ENCODE peak calls at places on chromosomes 16 and 17, in five cellular contexts. P, L, A, S and E are unnamed samples.

GRCh38 chr16:1030381-1030901 is 42.1 kb upstream of the SSTR5 start:
- DNase-seq in S (no peak), A (no peak), L (no peak), P (no peak), E (no peak)

GRCh38 chr16:76639685-76640289 is 362.6 kb downstream of the CNTNAP4 start:
- DNase-seq in L (peak; percentile 47), P (peak; percentile 35), A (no peak), S (no peak), E (no peak)

GRCh38 chr16:26005336-26005735 is 313.6 kb downstream of the HS3ST4 start:
- DNase-seq in P (no peak), A (no peak), L (no peak), S (no peak), E (no peak)

GRCh38 chr17:48441862-48442261 is 11.8 kb upstream of the SKAP1 start:
- DNase-seq in S (no peak), A (no peak), L (no peak), P (no peak), E (no peak)

GRCh38 chr17:74566132-74566753 is 1.1 kb downstream of the CD300H start:
- DNase-seq in L (peak; percentile 18), P (peak; percentile 66), S (peak; percentile 39), A (peak; percentile 47), E (peak; percentile 28)

GRCh38 chr17:29559640-29560039 is 7.2 kb downstream of the ABHD15 start:
- DNase-seq in S (no peak), P (no peak), L (no peak), A (no peak), E (no peak)

GRCh38 chr16:23114131-23114904 is 34.9 kb downstream of the USP31 start:
- DNase-seq in L (no peak), P (no peak), S (no peak), A (no peak), E (no peak)

GRCh38 chr17:19756551-19756950 is 8.5 kb upstream of the ALDH3A1 start:
- DNase-seq in A (no peak), L (no peak), P (no peak), S (no peak), E (no peak)

GRCh38 chr16:3846087-3846486 is 34.4 kb downstream of the CREBBP start:
- DNase-seq in S (no peak), A (no peak), P (no peak), L (no peak), E (no peak)

GRCh38 chr16:80594756-80595155 is 54.0 kb downstream of the DYNLRB2 start:
- DNase-seq in L (no peak), S (no peak), A (no peak), P (no peak), E (no peak)

GRCh38 chr17:37830151-37830993 is 85.5 kb upstream of the HNF1B start:
- DNase-seq in A (no peak), P (no peak), L (peak; percentile 97), S (no peak), E (no peak)

GRCh38 chr16:14525021-14525420 is 105.0 kb downstream of the PARN start:
- DNase-seq in A (no peak), S (no peak), L (no peak), P (no peak), E (no peak)

GRCh38 chr17:1480747-1481465 is 11.6 kb downstream of the MYO1C start:
- DNase-seq in S (no peak), L (no peak), P (no peak), A (no peak), E (no peak)

GRCh38 chr16:4052801-4053662 is 63.2 kb downstream of the ADCY9 start:
- DNase-seq in A (no peak), L (no peak), P (no peak), S (peak; percentile 69), E (no peak)

GRCh38 chr17:1487939-1488825 is 4.3 kb downstream of the MYO1C start:
- DNase-seq in L (peak; percentile 70), S (peak; percentile 90), P (peak; percentile 90), A (peak; percentile 94), E (peak; percentile 88)

GRCh38 chr16:82281544-82281943 is 111.5 kb upstream of the MPHOSPH6 start:
- DNase-seq in L (no peak), S (no peak), P (no peak), A (no peak), E (no peak)

GRCh38 chr17:39767147-39767546 is 29.4 kb downstream of the GRB7 start:
- DNase-seq in P (no peak), S (no peak), A (no peak), L (no peak), E (no peak)

GRCh38 chr17:40516581-40517285 is 15.3 kb upstream of the TNS4 start:
- DNase-seq in L (peak; percentile 93), S (peak; percentile 46), P (peak; percentile 85), A (peak; percentile 19), E (no peak)

GRCh38 chr17:59840329-59840907 is 52.3 kb downstream of the TUBD1 start:
- DNase-seq in S (no peak), A (no peak), L (no peak), P (peak; percentile 73), E (no peak)

GRCh38 chr16:8989099-8989878 is 25.6 kb upstream of the USP7 start:
- DNase-seq in S (peak; percentile 79), P (no peak), A (no peak), L (peak; percentile 88), E (no peak)

GRCh38 chr16:47779201-47780016 is 318.3 kb downstream of the PHKB start:
- DNase-seq in S (no peak), P (peak; percentile 11), L (no peak), A (no peak), E (no peak)

GRCh38 chr16:9138731-9139501 is 47.5 kb downstream of the HAPSTR1 start:
- DNase-seq in S (peak; percentile 68), A (peak; percentile 74), L (peak; percentile 73), P (peak; percentile 69), E (peak; percentile 67)

GRCh38 chr17:37570527-37571093 is 38.6 kb downstream of the SYNRG start:
- DNase-seq in P (peak; percentile 81), L (peak; percentile 60), A (no peak), S (peak; percentile 57), E (peak; percentile 48)

GRCh38 chr16:58393138-58393504 is 850 bp downstream of the GINS3 start:
- DNase-seq in P (no peak), A (no peak), S (no peak), L (peak; percentile 15), E (no peak)

GRCh38 chr17:73430848-73431247 is 119.0 kb upstream of the CDC42EP4 start:
- DNase-seq in P (no peak), L (no peak), S (no peak), A (no peak), E (no peak)

GRCh38 chr17:60372790-60373483 is 19.0 kb downstream of the USP32 start:
- DNase-seq in S (no peak), A (no peak), P (peak; percentile 48), L (no peak), E (no peak)

GRCh38 chr17:15123593-15124590 is 141.2 kb downstream of the PMP22 start:
- DNase-seq in L (no peak), A (no peak), P (no peak), S (no peak), E (no peak)

GRCh38 chr17:13835151-13835550 is 233.4 kb upstream of the HS3ST3A1 start:
- DNase-seq in S (no peak), A (no peak), P (no peak), L (no peak), E (no peak)

GRCh38 chr16:1944612-1945199 is 1.7 kb upstream of the MSRB1 start:
- DNase-seq in L (no peak), A (no peak), P (no peak), S (no peak), E (no peak)

GRCh38 chr16:29904947-29905346 is 4.7 kb downstream of the ASPHD1 start:
- DNase-seq in L (no peak), A (no peak), P (no peak), S (no peak), E (no peak)

GRCh38 chr16:366476-366875 is 3.9 kb downstream of the MRPL28 start:
- DNase-seq in S (peak; percentile 6), P (no peak), L (no peak), A (no peak), E (no peak)

GRCh38 chr17:78397681-78398101 is 19.2 kb downstream of the PGS1 start:
- DNase-seq in P (no peak), L (no peak), A (no peak), S (no peak), E (no peak)
- TF ChIP-seq EP300 in P (no peak), L (no peak), A (no peak), S (no peak), E (no peak)

GRCh38 chr16:73011926-73012325 is 36.0 kb downstream of the ZFHX3 start:
- DNase-seq in L (no peak), A (peak; percentile 1), S (no peak), P (no peak), E (no peak)
- TF ChIP-seq POLR2A in L (no peak), A (no peak), S (no peak), P (no peak), E (no peak)

GRCh38 chr16:27235055-27235937 is 32.0 kb downstream of the KDM8 start:
- DNase-seq in L (peak; percentile 60), P (peak; percentile 68), S (peak; percentile 92), A (peak; percentile 86), E (peak; percentile 76)
- TF ChIP-seq EP300 in L (no peak), P (no peak), S (no peak), A (no peak), E (no peak)

DNA sequence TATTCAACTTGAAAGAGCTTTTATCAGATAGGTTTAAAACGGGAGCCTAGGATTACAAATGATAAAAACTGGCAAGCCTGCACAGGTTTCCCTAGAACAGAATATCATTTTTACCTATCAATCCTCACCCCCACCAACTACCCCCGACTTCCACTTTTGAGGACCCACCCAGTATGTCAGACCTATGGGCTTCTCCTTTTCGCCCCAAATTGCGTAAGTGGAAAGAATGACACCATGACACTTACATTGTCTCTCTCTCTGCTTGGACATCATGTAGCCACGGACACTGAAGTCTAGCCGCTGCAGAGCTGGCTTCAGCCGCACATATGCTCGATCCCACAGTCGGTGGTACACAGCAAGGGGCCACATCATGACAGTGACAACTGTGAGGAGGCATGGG is 7.4 kb upstream of the PSMC3IP start:
- DNase-seq in A (peak; percentile 19), P (no peak), L (no peak), S (no peak), E (no peak)
- TF ChIP-seq POLR2A in A (no peak), P (no peak), L (no peak), S (no peak), E (no peak)

GRCh38 chr16:56787185-56787584 is 57.3 kb downstream of the NUP93 start:
- DNase-seq in L (no peak), S (no peak), P (no peak), A (no peak), E (no peak)
- TF ChIP-seq EP300 in L (no peak), S (no peak), P (no peak), A (no peak), E (no peak)

GRCh38 chr17:4709794-4710692 is at the start of gene ARRB2:
- DNase-seq in L (peak; percentile 97), S (peak; percentile 97), A (peak; percentile 99), P (peak; percentile 100), E (peak; percentile 99)
- TF ChIP-seq POLR2A in L (peak; percentile 58), S (peak; percentile 52), A (no peak), P (peak; percentile 74), E (no peak)